ENCODE peak calls at places on chromosomes 4 and X, in ten cellular contexts. G is amniotic stem cell, B is fibroblast of pulmonary artery, T is 8988T, R is osteocyte, L is T-cell, H is OCI-LY7, K is aorta, D is C1 segment of cervical spinal cord, E is HuH-7.5. Z is an unnamed sample.

GRCh38 chr4:36308150-36308549 is 26.7 kb downstream of the DTHD1 start:
- DNase-seq in E (no peak), L (no peak), G (no peak), K (no peak), B (no peak), T (no peak), D (no peak), R (no peak), H (no peak), Z (no peak)

GRCh38 chr4:170091069-170091696 is 1.4 kb upstream of the AADAT start:
- DNase-seq in D (no peak), K (no peak), H (no peak), B (no peak), G (no peak), R (no peak), T (no peak), E (no peak), L (no peak), Z (no peak)

GRCh38 chrX:111123606-111124179 is 27.7 kb downstream of the PAK3 start:
- DNase-seq in R (no peak), T (no peak), B (no peak), D (no peak), E (no peak), H (no peak), K (no peak), L (no peak), G (no peak), Z (no peak)

GRCh38 chr4:54152846-54153600 is 53.1 kb downstream of the GSX2 start:
- DNase-seq in G (no peak), L (no peak), E (no peak), D (no peak), T (peak), K (no peak), H (no peak), R (no peak), B (peak), Z (peak)

GRCh38 chr4:72900952-72901351 is 168.6 kb downstream of the COX18 start:
- DNase-seq in H (no peak), T (no peak), G (no peak), R (no peak), D (no peak), B (peak), L (no peak), E (no peak), K (no peak), Z (peak)

GRCh38 chr4:137359691-137360315 is 172.5 kb downstream of the PCDH18 start:
- DNase-seq in R (no peak), D (no peak), G (no peak), B (no peak), T (no peak), K (no peak), E (no peak), H (no peak), L (no peak), Z (peak)

GRCh38 chr4:174549696-174550095 is 27.4 kb upstream of the HPGD start:
- DNase-seq in G (no peak), D (no peak), R (no peak), B (no peak), L (no peak), E (no peak), K (no peak), T (no peak), H (no peak), Z (no peak)

GRCh38 chr4:185183622-185184281 is 20.0 kb downstream of the CFAP97 start:
- DNase-seq in E (no peak), B (peak), R (peak), T (peak), K (peak), L (peak), G (peak), D (no peak), H (peak), Z (no peak)

GRCh38 chrX:133235830-133236229 is 17.7 kb upstream of the TFDP3 start:
- DNase-seq in L (no peak), K (no peak), R (no peak), T (no peak), D (no peak), B (no peak), H (no peak), G (no peak), E (no peak), Z (no peak)

GRCh38 chr4:47075919-47076318 is 44.6 kb downstream of the GABRB1 start:
- DNase-seq in R (no peak), E (no peak), G (no peak), B (no peak), K (no peak), L (no peak), T (no peak), H (no peak), D (no peak), Z (no peak)

GRCh38 chr4:74181225-74181624 is 23.3 kb downstream of the MTHFD2L start:
- DNase-seq in B (peak), K (no peak), R (no peak), H (no peak), D (no peak), G (no peak), T (no peak), E (no peak), L (no peak), Z (no peak)

GRCh38 chr4:59180161-59180560 is 2020.0 kb upstream of the ADGRL3 start:
- DNase-seq in G (no peak), E (no peak), K (no peak), H (no peak), R (no peak), T (no peak), L (no peak), B (no peak), D (no peak), Z (no peak)

GRCh38 chr4:73308286-73308685 is 49.7 kb upstream of the ANKRD17 start:
- DNase-seq in G (no peak), H (peak), T (no peak), L (no peak), K (no peak), R (no peak), E (no peak), B (peak), D (no peak), Z (no peak)

GRCh38 chr4:93157984-93158383 is 670.6 kb upstream of the ATOH1 start:
- DNase-seq in B (no peak), K (no peak), T (no peak), L (no peak), H (no peak), R (no peak), G (no peak), E (no peak), D (no peak), Z (no peak)

GRCh38 chr4:73922766-73923630 is 53.8 kb downstream of the CXCL1 start:
- DNase-seq in R (no peak), H (no peak), B (peak), T (no peak), D (no peak), L (no peak), G (peak), K (no peak), E (no peak), Z (no peak)

GRCh38 chr4:61500883-61501282 is 300.8 kb downstream of the ADGRL3 start:
- DNase-seq in D (no peak), E (no peak), L (no peak), T (no peak), K (no peak), H (no peak), B (peak), R (no peak), G (no peak), Z (no peak)

GRCh38 chrX:18422325-18422724 is 3.1 kb upstream of the CDKL5 start:
- DNase-seq in H (no peak), L (no peak), K (no peak), D (no peak), E (no peak), B (peak), T (no peak), G (peak), R (peak), Z (peak)

GRCh38 chr4:53537606-53538005 is 53.7 kb downstream of the LNX1 start:
- DNase-seq in B (no peak), H (no peak), K (no peak), T (no peak), E (no peak), L (no peak), G (no peak), R (no peak), D (no peak), Z (no peak)

GRCh38 chrX:134716620-134717012 is 58.3 kb upstream of the PLAC1 start:
- DNase-seq in L (no peak), T (no peak), D (no peak), G (no peak), H (no peak), K (no peak), B (no peak), E (no peak), R (no peak), Z (no peak)

GRCh38 chr4:42172391-42172790 is 19.9 kb upstream of the BEND4 start:
- DNase-seq in E (no peak), K (no peak), G (no peak), B (no peak), R (no peak), H (no peak), L (no peak), T (no peak), D (no peak), Z (no peak)

GRCh38 chr4:124948976-124949597 is 236.6 kb upstream of the ANKRD50 start:
- DNase-seq in T (no peak), H (no peak), B (peak), D (no peak), L (no peak), E (no peak), K (no peak), G (no peak), R (no peak), Z (no peak)

GRCh38 chr4:7649741-7650531 is 215.2 kb upstream of the PSAPL1 start:
- DNase-seq in H (peak), K (peak), G (peak), B (peak), L (peak), T (peak), R (no peak), D (no peak), E (no peak), Z (peak)

GRCh38 chr4:33592701-33593100 is 2651.6 kb downstream of the ARAP2 start:
- DNase-seq in T (no peak), H (peak), K (no peak), G (no peak), D (no peak), E (no peak), R (no peak), L (no peak), B (peak), Z (no peak)

GRCh38 chrX:155997436-155997835 is at the start of gene IL9R:
- DNase-seq in H (no peak), D (no peak), T (no peak), G (no peak), K (no peak), B (no peak), R (peak), L (peak), E (no peak), Z (no peak)

GRCh38 chr4:186190456-186191265 is 706 bp upstream of the CYP4V2 start:
- DNase-seq in H (peak), E (peak), T (peak), B (peak), L (peak), G (peak), K (no peak), D (no peak), R (no peak), Z (no peak)

GRCh38 chr4:174225247-174226054 is 58.0 kb downstream of the FBXO8 start:
- DNase-seq in E (no peak), B (no peak), T (no peak), G (no peak), L (no peak), D (no peak), H (no peak), R (no peak), K (no peak), Z (no peak)

GRCh38 chr4:47313396-47313795 is 150.1 kb downstream of the COMMD8 start:
- DNase-seq in T (no peak), H (no peak), D (no peak), L (no peak), K (no peak), G (no peak), R (no peak), E (no peak), B (no peak), Z (no peak)

GRCh38 chrX:150291014-150291413 is 72.1 kb upstream of the MAMLD1 start:
- DNase-seq in D (no peak), L (no peak), K (no peak), B (no peak), H (no peak), G (no peak), R (peak), T (no peak), E (no peak), Z (no peak)

GRCh38 chr4:41120297-41121217 is 93.8 kb downstream of the APBB2 start:
- DNase-seq in K (peak), T (no peak), D (no peak), H (no peak), B (peak), G (no peak), R (no peak), L (no peak), E (no peak), Z (no peak)

GRCh38 chr4:684611-685010 is 4.3 kb downstream of the SLC49A3 start:
- DNase-seq in K (peak), L (no peak), B (no peak), E (no peak), H (no peak), G (no peak), T (no peak), R (no peak), D (no peak), Z (no peak)

GRCh38 chr4:158760866-158761265 is 8.0 kb upstream of the FNIP2 start:
- DNase-seq in E (no peak), D (no peak), G (no peak), B (no peak), L (no peak), K (no peak), R (no peak), H (no peak), T (no peak), Z (no peak)

Z was measured in BJ.